ENCODE peak calls at places on chromosomes 5 and 9, in nine cellular contexts. One of them, this sample, is unnamed.

GRCh38 chr5:127957183-127957582 is 126.4 kb upstream of the SLC12A2 start:
- DNase-seq in AG04450: peak; percentile 27
- DNase-seq in dorsolateral prefrontal cortex: no peak
- DNase-seq in HFF-Myc: peak; percentile 75
- DNase-seq in IMR-90: peak; percentile 72
- DNase-seq in PC-9: no peak
- DNase-seq in A673: no peak
- DNase-seq in CD4-positive, alpha-beta T cell: no peak
- DNase-seq in endothelial cell: no peak
- DNase-seq in this sample: peak; percentile 58

GRCh38 chr9:101705135-101705661 is 33.2 kb downstream of the GRIN3A start:
- DNase-seq in CD4-positive, alpha-beta T cell: peak; percentile 12
- DNase-seq in endothelial cell: peak; percentile 43
- DNase-seq in HFF-Myc: no peak
- DNase-seq in dorsolateral prefrontal cortex: no peak
- DNase-seq in PC-9: no peak
- DNase-seq in A673: peak; percentile 13
- DNase-seq in IMR-90: no peak
- DNase-seq in AG04450: no peak
- DNase-seq in this sample: peak; percentile 43

GRCh38 chr5:52840286-52841050 is 52.8 kb downstream of the ITGA1 start:
- DNase-seq in endothelial cell: no peak
- DNase-seq in A673: peak; percentile 88
- DNase-seq in HFF-Myc: no peak
- DNase-seq in CD4-positive, alpha-beta T cell: no peak
- DNase-seq in dorsolateral prefrontal cortex: no peak
- DNase-seq in IMR-90: peak; percentile 59
- DNase-seq in AG04450: no peak
- DNase-seq in PC-9: no peak
- DNase-seq in this sample: no peak

GRCh38 chr5:103589416-103590175 is 27.0 kb upstream of the NUDT12 start:
- DNase-seq in dorsolateral prefrontal cortex: no peak
- DNase-seq in endothelial cell: no peak
- DNase-seq in AG04450: no peak
- DNase-seq in PC-9: no peak
- DNase-seq in IMR-90: peak; percentile 40
- DNase-seq in CD4-positive, alpha-beta T cell: no peak
- DNase-seq in HFF-Myc: no peak
- DNase-seq in A673: no peak
- DNase-seq in this sample: no peak

GRCh38 chr9:5536684-5537083 is 26.4 kb downstream of the PDCD1LG2 start:
- DNase-seq in endothelial cell: no peak
- DNase-seq in AG04450: no peak
- DNase-seq in A673: no peak
- DNase-seq in IMR-90: no peak
- DNase-seq in CD4-positive, alpha-beta T cell: no peak
- DNase-seq in dorsolateral prefrontal cortex: no peak
- DNase-seq in PC-9: no peak
- DNase-seq in HFF-Myc: no peak
- DNase-seq in this sample: no peak

GRCh38 chr9:80866121-80866520 is 823.2 kb downstream of the TLE1 start:
- DNase-seq in endothelial cell: no peak
- DNase-seq in A673: no peak
- DNase-seq in IMR-90: no peak
- DNase-seq in dorsolateral prefrontal cortex: no peak
- DNase-seq in PC-9: no peak
- DNase-seq in AG04450: no peak
- DNase-seq in CD4-positive, alpha-beta T cell: no peak
- DNase-seq in HFF-Myc: no peak
- DNase-seq in this sample: no peak

GRCh38 chr9:80146466-80146865 is 574.7 kb downstream of the TLE4 start:
- DNase-seq in A673: peak; percentile 28
- DNase-seq in AG04450: no peak
- DNase-seq in IMR-90: peak; percentile 16
- DNase-seq in dorsolateral prefrontal cortex: no peak
- DNase-seq in HFF-Myc: no peak
- DNase-seq in endothelial cell: no peak
- DNase-seq in CD4-positive, alpha-beta T cell: no peak
- DNase-seq in PC-9: no peak
- DNase-seq in this sample: no peak

GRCh38 chr9:4117835-4118610 is 181.8 kb downstream of the GLIS3 start:
- DNase-seq in HFF-Myc: no peak
- DNase-seq in A673: peak; percentile 77
- DNase-seq in AG04450: no peak
- DNase-seq in PC-9: no peak
- DNase-seq in CD4-positive, alpha-beta T cell: peak; percentile 32
- DNase-seq in IMR-90: no peak
- DNase-seq in endothelial cell: peak; percentile 23
- DNase-seq in dorsolateral prefrontal cortex: no peak
- DNase-seq in this sample: no peak

GRCh38 chr5:10577371-10578291 is 13.8 kb downstream of the ANKRD33B start:
- DNase-seq in dorsolateral prefrontal cortex: no peak
- DNase-seq in CD4-positive, alpha-beta T cell: no peak
- DNase-seq in HFF-Myc: no peak
- DNase-seq in IMR-90: no peak
- DNase-seq in endothelial cell: no peak
- DNase-seq in AG04450: no peak
- DNase-seq in PC-9: no peak
- DNase-seq in A673: no peak
- DNase-seq in this sample: no peak

GRCh38 chr5:10578869-10579268 is 15.0 kb downstream of the ANKRD33B start:
- DNase-seq in IMR-90: no peak
- DNase-seq in AG04450: no peak
- DNase-seq in HFF-Myc: no peak
- DNase-seq in A673: no peak
- DNase-seq in endothelial cell: no peak
- DNase-seq in PC-9: no peak
- DNase-seq in dorsolateral prefrontal cortex: no peak
- DNase-seq in CD4-positive, alpha-beta T cell: no peak
- DNase-seq in this sample: no peak

GRCh38 chr5:10578292-10578663 is 14.4 kb downstream of the ANKRD33B start:
- DNase-seq in AG04450: no peak
- DNase-seq in HFF-Myc: no peak
- DNase-seq in PC-9: no peak
- DNase-seq in dorsolateral prefrontal cortex: no peak
- DNase-seq in IMR-90: no peak
- DNase-seq in A673: no peak
- DNase-seq in CD4-positive, alpha-beta T cell: no peak
- DNase-seq in endothelial cell: no peak
- DNase-seq in this sample: no peak

GRCh38 chr5:10576790-10577189 is 12.9 kb downstream of the ANKRD33B start:
- DNase-seq in HFF-Myc: no peak
- DNase-seq in IMR-90: no peak
- DNase-seq in AG04450: no peak
- DNase-seq in A673: no peak
- DNase-seq in endothelial cell: no peak
- DNase-seq in dorsolateral prefrontal cortex: no peak
- DNase-seq in PC-9: no peak
- DNase-seq in CD4-positive, alpha-beta T cell: no peak
- DNase-seq in this sample: no peak

GRCh38 chr5:10576121-10576789 is 12.4 kb downstream of the ANKRD33B start:
- DNase-seq in HFF-Myc: no peak
- DNase-seq in A673: no peak
- DNase-seq in CD4-positive, alpha-beta T cell: no peak
- DNase-seq in dorsolateral prefrontal cortex: no peak
- DNase-seq in PC-9: no peak
- DNase-seq in endothelial cell: no peak
- DNase-seq in AG04450: no peak
- DNase-seq in IMR-90: no peak
- DNase-seq in this sample: no peak
- TF ChIP-seq CTCF in HFF-Myc: no peak
- TF ChIP-seq CTCF in A673: peak; percentile 15
- TF ChIP-seq CTCF in CD4-positive, alpha-beta T cell: no peak
- TF ChIP-seq CTCF in dorsolateral prefrontal cortex: no peak
- TF ChIP-seq CTCF in PC-9: peak; percentile 31
- TF ChIP-seq CTCF in endothelial cell: no peak
- TF ChIP-seq CTCF in AG04450: no peak
- TF ChIP-seq CTCF in IMR-90: no peak
- TF ChIP-seq CTCF in this sample: no peak

GRCh38 chr5:88778736-88779135 is 104.2 kb downstream of the MEF2C start:
- DNase-seq in endothelial cell: no peak
- DNase-seq in CD4-positive, alpha-beta T cell: no peak
- DNase-seq in dorsolateral prefrontal cortex: no peak
- DNase-seq in AG04450: no peak
- DNase-seq in IMR-90: no peak
- DNase-seq in HFF-Myc: no peak
- DNase-seq in PC-9: no peak
- DNase-seq in A673: no peak
- DNase-seq in this sample: peak; percentile 53
- TF ChIP-seq CTCF in endothelial cell: no peak
- TF ChIP-seq CTCF in CD4-positive, alpha-beta T cell: no peak
- TF ChIP-seq CTCF in dorsolateral prefrontal cortex: no peak
- TF ChIP-seq CTCF in AG04450: no peak
- TF ChIP-seq CTCF in IMR-90: no peak
- TF ChIP-seq CTCF in HFF-Myc: no peak
- TF ChIP-seq CTCF in PC-9: no peak
- TF ChIP-seq CTCF in A673: no peak
- TF ChIP-seq CTCF in this sample: no peak

GRCh38 chr5:37554938-37555337 is 175.8 kb downstream of the WDR70 start:
- DNase-seq in endothelial cell: peak; percentile 15
- DNase-seq in PC-9: no peak
- DNase-seq in dorsolateral prefrontal cortex: no peak
- DNase-seq in A673: no peak
- DNase-seq in AG04450: no peak
- DNase-seq in IMR-90: no peak
- DNase-seq in HFF-Myc: no peak
- DNase-seq in CD4-positive, alpha-beta T cell: no peak
- DNase-seq in this sample: no peak
- TF ChIP-seq CTCF in endothelial cell: peak; percentile 60
- TF ChIP-seq CTCF in PC-9: peak; percentile 76
- TF ChIP-seq CTCF in dorsolateral prefrontal cortex: no peak
- TF ChIP-seq CTCF in A673: peak; percentile 48
- TF ChIP-seq CTCF in AG04450: peak; percentile 28
- TF ChIP-seq CTCF in IMR-90: peak; percentile 27
- TF ChIP-seq CTCF in HFF-Myc: peak; percentile 58
- TF ChIP-seq CTCF in CD4-positive, alpha-beta T cell: peak; percentile 23
- TF ChIP-seq CTCF in this sample: peak; percentile 15

GRCh38 chr5:75536694-75537360 is 25.1 kb downstream of the POLK start:
- DNase-seq in A673: peak; percentile 23
- DNase-seq in HFF-Myc: peak; percentile 24
- DNase-seq in IMR-90: no peak
- DNase-seq in CD4-positive, alpha-beta T cell: no peak
- DNase-seq in dorsolateral prefrontal cortex: no peak
- DNase-seq in AG04450: no peak
- DNase-seq in PC-9: no peak
- DNase-seq in endothelial cell: no peak
- DNase-seq in this sample: no peak

GRCh38 chr5:75538201-75538600 is 26.5 kb downstream of the POLK start:
- DNase-seq in AG04450: no peak
- DNase-seq in dorsolateral prefrontal cortex: no peak
- DNase-seq in CD4-positive, alpha-beta T cell: no peak
- DNase-seq in A673: no peak
- DNase-seq in IMR-90: peak; percentile 15
- DNase-seq in HFF-Myc: no peak
- DNase-seq in PC-9: no peak
- DNase-seq in endothelial cell: no peak
- DNase-seq in this sample: no peak

GRCh38 chr5:75536147-75536546 is 24.5 kb downstream of the POLK start:
- DNase-seq in dorsolateral prefrontal cortex: no peak
- DNase-seq in HFF-Myc: no peak
- DNase-seq in AG04450: no peak
- DNase-seq in IMR-90: no peak
- DNase-seq in A673: no peak
- DNase-seq in CD4-positive, alpha-beta T cell: no peak
- DNase-seq in endothelial cell: no peak
- DNase-seq in PC-9: no peak
- DNase-seq in this sample: no peak

GRCh38 chr5:75532190-75532589 is 20.5 kb downstream of the POLK start:
- DNase-seq in endothelial cell: no peak
- DNase-seq in dorsolateral prefrontal cortex: no peak
- DNase-seq in AG04450: no peak
- DNase-seq in IMR-90: no peak
- DNase-seq in CD4-positive, alpha-beta T cell: no peak
- DNase-seq in HFF-Myc: no peak
- DNase-seq in A673: no peak
- DNase-seq in PC-9: no peak
- DNase-seq in this sample: no peak

DNA sequence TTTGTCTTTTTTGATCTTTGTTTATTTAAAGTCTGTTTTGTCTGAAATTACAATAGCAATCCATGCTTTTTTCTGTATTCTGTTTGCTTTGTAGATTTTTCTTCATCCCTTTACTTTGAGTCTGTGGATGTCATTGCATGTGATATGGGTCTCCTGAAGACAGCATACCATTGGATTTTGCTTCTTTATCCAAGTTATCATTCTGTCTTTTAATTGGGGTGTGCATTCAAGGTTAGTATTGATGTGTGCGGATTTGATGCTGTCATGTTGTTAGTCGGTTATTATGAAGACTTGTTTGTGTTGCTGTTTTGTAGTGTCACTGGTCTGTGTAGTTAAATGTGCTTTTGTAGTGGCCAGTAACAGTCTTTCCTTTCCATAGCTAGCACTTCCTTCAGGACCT is 23.0 kb downstream of the POLK start:
- DNase-seq in HFF-Myc: no peak
- DNase-seq in CD4-positive, alpha-beta T cell: no peak
- DNase-seq in AG04450: no peak
- DNase-seq in endothelial cell: no peak
- DNase-seq in A673: no peak
- DNase-seq in dorsolateral prefrontal cortex: no peak
- DNase-seq in IMR-90: no peak
- DNase-seq in PC-9: no peak
- DNase-seq in this sample: no peak
- TF ChIP-seq CTCF in HFF-Myc: no peak
- TF ChIP-seq CTCF in CD4-positive, alpha-beta T cell: no peak
- TF ChIP-seq CTCF in AG04450: no peak
- TF ChIP-seq CTCF in endothelial cell: no peak
- TF ChIP-seq CTCF in A673: no peak
- TF ChIP-seq CTCF in dorsolateral prefrontal cortex: no peak
- TF ChIP-seq CTCF in IMR-90: no peak
- TF ChIP-seq CTCF in PC-9: no peak
- TF ChIP-seq CTCF in this sample: no peak

GRCh38 chr5:9207820-9208418 is 338.0 kb downstream of the SEMA5A start:
- DNase-seq in endothelial cell: no peak
- DNase-seq in CD4-positive, alpha-beta T cell: no peak
- DNase-seq in AG04450: no peak
- DNase-seq in dorsolateral prefrontal cortex: no peak
- DNase-seq in IMR-90: peak; percentile 69
- DNase-seq in A673: peak; percentile 49
- DNase-seq in HFF-Myc: no peak
- DNase-seq in PC-9: peak; percentile 57
- DNase-seq in this sample: no peak
- TF ChIP-seq CTCF in endothelial cell: peak; percentile 49
- TF ChIP-seq CTCF in CD4-positive, alpha-beta T cell: no peak
- TF ChIP-seq CTCF in AG04450: peak; percentile 58
- TF ChIP-seq CTCF in dorsolateral prefrontal cortex: peak; percentile 81
- TF ChIP-seq CTCF in IMR-90: peak; percentile 69
- TF ChIP-seq CTCF in A673: peak; percentile 58
- TF ChIP-seq CTCF in HFF-Myc: peak; percentile 20
- TF ChIP-seq CTCF in PC-9: peak; percentile 94
- TF ChIP-seq CTCF in this sample: no peak

This sample was measured in Calu3.